ENCODE peak calls at places on chromosomes 4 and X, in four cellular contexts. M, U, P and T are unnamed samples.

GRCh38 chrX:16892504-16893362 is 22.6 kb upstream of the RBBP7 start:
- DNase-seq in M (peak; percentile 92), U (peak; percentile 82), P (peak; percentile 62), T (peak; percentile 92)

GRCh38 chr4:15688056-15688455 is 6.4 kb downstream of the FAM200B start:
- DNase-seq in M (no peak), U (no peak), P (no peak), T (no peak)

GRCh38 chr4:176376032-176376614 is 56.4 kb downstream of the SPCS3 start:
- DNase-seq in M (peak; percentile 10), U (peak; percentile 53), P (no peak), T (no peak)

GRCh38 chr4:82560853-82561744 is 689 bp downstream of the TMEM150C start:
- DNase-seq in M (no peak), U (no peak), P (peak; percentile 67), T (peak; percentile 35)

GRCh38 chrX:139025822-139026221 is 314.3 kb upstream of the FGF13 start:
- DNase-seq in M (no peak), U (no peak), P (no peak), T (no peak)

GRCh38 chr4:93018243-93018642 is 714.5 kb downstream of the GRID2 start:
- DNase-seq in M (no peak), U (no peak), P (no peak), T (no peak)

GRCh38 chr4:183645326-183645725 is 13.7 kb downstream of the RWDD4 start:
- DNase-seq in M (no peak), U (no peak), P (no peak), T (no peak)

GRCh38 chrX:15425024-15425423 is 40.8 kb upstream of the VEGFD start:
- DNase-seq in M (no peak), U (no peak), P (no peak), T (no peak)

GRCh38 chrX:32137525-32137924 is 1065.7 kb upstream of the FTHL17 start:
- DNase-seq in M (peak; percentile 26), U (no peak), P (peak; percentile 54), T (peak; percentile 27)

GRCh38 chr4:121823505-121824170 is at the start of gene CCNA2:
- DNase-seq in M (peak; percentile 99), U (peak; percentile 96), P (peak; percentile 98), T (peak; percentile 98)

GRCh38 chr4:119303587-119304305 is 18.2 kb downstream of the FABP2 start:
- DNase-seq in M (no peak), U (no peak), P (no peak), T (no peak)

GRCh38 chr4:176709417-176709816 is 83.3 kb downstream of the VEGFC start:
- DNase-seq in M (no peak), U (no peak), P (no peak), T (no peak)

GRCh38 chr4:158208931-158209640 is 1.2 kb upstream of the TMEM144 start:
- DNase-seq in M (peak; percentile 13), U (no peak), P (no peak), T (no peak)

GRCh38 chrX:118498755-118499154 is 3.1 kb downstream of the DOCK11 start:
- DNase-seq in M (no peak), U (no peak), P (no peak), T (no peak)

GRCh38 chr4:145099653-145100052 is 1.5 kb downstream of the ABCE1 start:
- DNase-seq in M (no peak), U (peak; percentile 5), P (no peak), T (no peak)

GRCh38 chrX:153771261-153771681 is 7.2 kb downstream of the PLXNB3 start:
- DNase-seq in M (no peak), U (no peak), P (no peak), T (no peak)

GRCh38 chrX:139560221-139560620 is 29.7 kb downstream of the F9 start:
- DNase-seq in M (peak; percentile 44), U (peak; percentile 0), P (no peak), T (no peak)

GRCh38 chr4:147019061-147019460 is 73.4 kb upstream of the TTC29 start:
- DNase-seq in M (peak; percentile 64), U (peak; percentile 56), P (peak; percentile 77), T (peak; percentile 55)

GRCh38 chr4:148034821-148035220 is 302.9 kb downstream of the ARHGAP10 start:
- DNase-seq in M (no peak), U (no peak), P (no peak), T (no peak)

GRCh38 chr4:55447826-55448225 is 52.1 kb downstream of the TMEM165 start:
- DNase-seq in M (no peak), U (peak; percentile 50), P (no peak), T (no peak)

GRCh38 chr4:165874799-165875371 is 1.8 kb downstream of the TLL1 start:
- DNase-seq in M (peak; percentile 62), U (no peak), P (peak; percentile 78), T (peak; percentile 67)

DNA sequence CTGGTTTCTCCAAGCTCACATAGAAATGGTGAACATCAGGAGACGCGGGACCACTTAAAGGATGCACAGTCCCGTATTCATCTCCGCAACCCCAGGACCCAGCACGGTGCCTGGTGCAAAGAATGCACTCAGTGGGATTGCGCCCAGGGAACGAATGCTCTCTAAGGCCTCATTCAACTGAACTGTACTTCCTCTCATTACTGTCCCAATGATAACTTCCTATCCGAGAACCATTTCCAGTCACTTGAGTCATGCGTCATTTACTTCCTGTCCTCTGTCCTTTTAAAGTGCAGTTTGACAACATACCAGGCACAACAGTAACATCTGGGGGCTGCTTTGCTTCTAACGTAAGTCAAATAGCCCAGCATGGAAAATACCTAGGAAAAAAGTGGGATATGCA is 75.7 kb downstream of the RBM47 start:
- DNase-seq in M (no peak), U (no peak), P (no peak), T (no peak)
- H2BK120ac ChIP-seq in M (no peak overlapping the region), U (no peak overlapping the region), P (no peak overlapping the region), T (no peak overlapping the region)

GRCh38 chrX:9867214-9867613 is 81.0 kb downstream of the SHROOM2 start:
- DNase-seq in M (no peak), U (no peak), P (no peak), T (no peak)
- H3K4ac ChIP-seq in M (no peak overlapping the region), U (no peak overlapping the region), P (no peak overlapping the region), T (no peak overlapping the region)

GRCh38 chr4:136400829-136401228 is 1131.5 kb downstream of the PCDH18 start:
- DNase-seq in M (peak; percentile 39), U (no peak), P (no peak), T (no peak)

GRCh38 chr4:136392576-136392975 is 1139.7 kb downstream of the PCDH18 start:
- DNase-seq in M (no peak), U (peak; percentile 54), P (no peak), T (no peak)

GRCh38 chr4:136395212-136395722 is 1137.0 kb downstream of the PCDH18 start:
- DNase-seq in M (no peak), U (no peak), P (no peak), T (peak; percentile 35)
- H3K56ac ChIP-seq in M (no peak overlapping the region), U (no peak overlapping the region), P (no peak overlapping the region), T (no peak overlapping the region)

GRCh38 chr4:26860157-26860921 is at the start of gene STIM2:
- DNase-seq in M (peak; percentile 99), U (peak; percentile 96), P (peak; percentile 99), T (peak; percentile 98)

GRCh38 chr4:26860922-26861433 is 337 bp downstream of the STIM2 start:
- DNase-seq in M (peak; percentile 65), U (peak; percentile 44), P (peak; percentile 73), T (peak; percentile 57)

GRCh38 chr4:26862381-26862915 is 1.8 kb downstream of the STIM2 start:
- DNase-seq in M (no peak), U (no peak), P (no peak), T (no peak)

GRCh38 chr4:26859762-26860156 is 882 bp upstream of the STIM2 start:
- DNase-seq in M (peak; percentile 36), U (no peak), P (no peak), T (no peak)

DNA sequence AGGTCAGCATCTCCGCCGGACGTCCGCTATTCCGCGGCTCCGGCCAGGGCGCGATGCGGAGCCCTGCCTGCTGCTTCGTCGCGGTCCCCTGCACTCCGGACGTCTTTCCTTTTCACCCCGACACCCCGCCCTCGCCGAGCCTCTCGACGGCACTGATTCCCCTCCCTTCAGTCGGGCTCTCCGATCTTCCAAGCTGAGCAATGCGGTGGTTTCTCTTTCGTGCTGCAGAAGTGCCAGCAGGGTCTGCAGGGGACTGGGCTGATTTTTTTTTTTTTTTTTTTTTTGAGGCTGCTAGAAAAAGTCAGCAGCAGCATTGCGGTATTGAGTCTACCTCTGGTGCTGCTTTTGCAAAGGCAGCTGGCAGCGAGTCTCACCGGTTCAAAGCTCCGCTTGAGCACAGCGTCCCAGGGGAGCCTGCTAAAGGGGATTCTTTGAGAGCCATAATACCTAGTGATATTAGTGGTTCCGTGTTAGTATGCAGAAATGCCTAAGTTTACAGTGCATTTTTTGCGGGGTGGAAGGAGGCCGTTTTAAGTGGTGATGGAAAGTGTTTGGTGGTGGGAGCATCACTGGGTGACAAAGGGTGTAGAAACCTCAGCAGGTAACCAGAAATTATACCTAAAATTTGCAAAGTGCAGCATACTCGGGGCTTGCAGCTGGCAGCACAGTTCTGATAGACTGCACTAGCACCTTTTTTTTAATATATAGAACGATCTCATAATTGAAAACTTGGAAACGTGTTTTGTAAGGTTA is 969 bp downstream of the STIM2 start:
- DNase-seq in M (peak; percentile 91), U (peak; percentile 65), P (peak; percentile 70), T (peak; percentile 58)
- H2BK120ac ChIP-seq in M (peak overlapping the region; percentile 46), U (no peak overlapping the region), P (no peak overlapping the region), T (no peak overlapping the region)

GRCh38 chr4:78552398-78553396 is 1.1 kb downstream of the ANXA3 start:
- DNase-seq in M (peak; percentile 99), U (no peak), P (no peak), T (peak; percentile 79)

GRCh38 chr4:78553526-78554060 is 2.0 kb downstream of the ANXA3 start:
- DNase-seq in M (no peak), U (no peak), P (no peak), T (no peak)

GRCh38 chr4:78556655-78557054 is 5.1 kb downstream of the ANXA3 start:
- DNase-seq in M (no peak), U (no peak), P (no peak), T (no peak)

DNA sequence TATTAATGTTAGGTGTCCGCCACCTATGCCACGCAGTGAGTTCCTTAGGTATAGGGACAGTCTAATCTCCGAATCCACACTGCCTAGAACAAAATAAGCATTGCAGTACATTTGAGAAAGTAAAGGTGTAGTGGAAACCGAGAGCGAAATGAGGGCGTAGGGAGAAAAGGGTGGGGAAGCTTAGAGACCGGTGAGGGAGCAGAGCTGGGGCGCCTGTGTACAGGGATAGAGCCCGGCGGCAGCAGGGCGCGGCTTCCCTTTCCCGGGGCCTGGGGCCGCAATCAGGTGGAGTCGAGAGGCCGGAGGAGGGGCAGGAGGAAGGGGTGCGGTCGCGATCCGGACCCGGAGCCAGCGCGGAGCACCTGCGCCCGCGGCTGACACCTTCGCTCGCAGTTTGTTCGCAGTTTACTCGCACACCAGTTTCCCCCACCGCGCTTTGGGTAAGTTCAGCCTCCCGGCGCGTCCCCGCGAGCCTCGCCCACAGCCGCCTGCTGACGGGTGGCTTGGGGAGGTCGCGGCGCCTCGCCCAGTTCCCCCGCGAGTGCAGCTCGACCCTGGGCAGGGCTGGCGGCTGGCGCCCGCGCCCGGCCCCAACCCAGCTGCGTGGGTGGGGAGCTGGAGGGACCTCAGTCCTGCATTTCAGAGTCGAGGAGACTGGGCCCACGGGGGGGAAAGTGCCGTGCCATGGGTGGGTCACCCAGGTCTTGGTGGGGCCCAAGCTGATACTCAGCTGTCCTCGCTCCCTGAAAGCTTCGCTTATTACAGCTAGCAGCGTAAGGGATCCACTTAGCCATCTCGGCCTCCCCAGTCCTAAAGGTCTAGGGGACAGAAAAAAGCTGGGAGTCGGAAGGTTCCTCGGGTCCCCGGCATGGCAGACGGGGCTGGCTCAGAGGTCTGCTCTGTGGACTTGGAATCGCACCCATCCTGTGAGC is at the start of gene ANXA3:
- DNase-seq in M (peak; percentile 86), U (no peak), P (peak; percentile 81), T (peak; percentile 76)
- H3K4ac ChIP-seq in M (peak within 1 kb of the TSS; percentile 44), U (peak within 1 kb of the TSS; percentile 68), P (no peak within 1 kb of the TSS), T (peak within 1 kb of the TSS; percentile 72)